ENCODE peak calls at places on chromosomes 11 and 22, in five cellular contexts. B is A549, Q is GM12878, P is H1, F is HepG2. I is an unnamed sample.
A peak's percentile ranks its signal among the peaks of the same experiment; 100 is the strongest.

GRCh38 chr11:75380716-75381420 is 18.4 kb upstream of the RPS3 start:
- DNase-seq in B (no peak), Q (no peak), P (no peak), F (peak; percentile 60), I (no peak)

GRCh38 chr11:3130269-3131071 is 34.6 kb downstream of the OSBPL5 start:
- DNase-seq in B (no peak), Q (no peak), P (no peak), F (no peak), I (no peak)

GRCh38 chr22:46622081-46622521 is 1.9 kb downstream of the GRAMD4 start:
- DNase-seq in B (no peak), Q (no peak), P (no peak), F (no peak), I (no peak)

GRCh38 chr11:25566298-25567200 is 765.4 kb upstream of the ANO3 start:
- DNase-seq in B (no peak), Q (no peak), P (no peak), F (no peak), I (no peak)

GRCh38 chr22:20885557-20886323 is 26.9 kb downstream of the SNAP29 start:
- DNase-seq in B (peak; percentile 83), Q (no peak), P (peak; percentile 69), F (peak; percentile 85), I (peak; percentile 98)

GRCh38 chr11:114433376-114433775 is 5.9 kb upstream of the REXO2 start:
- DNase-seq in B (no peak), Q (no peak), P (no peak), F (no peak), I (no peak)

GRCh38 chr22:47194476-47195155 is 432.2 kb downstream of the TBC1D22A start:
- DNase-seq in B (no peak), Q (no peak), P (no peak), F (no peak), I (no peak)

GRCh38 chr22:41762980-41763779 is 37.3 kb upstream of the CCDC134 start:
- DNase-seq in B (no peak), Q (no peak), P (peak; percentile 67), F (peak; percentile 39), I (peak; percentile 49)

GRCh38 chr11:34134765-34135164 is 29.3 kb downstream of the NAT10 start:
- DNase-seq in B (no peak), Q (peak; percentile 26), P (no peak), F (no peak), I (no peak)

GRCh38 chr11:126311464-126312291 is 7.8 kb downstream of the DCPS start:
- DNase-seq in B (no peak), Q (peak; percentile 60), P (no peak), F (no peak), I (no peak)

GRCh38 chr11:46322759-46323158 is 24.5 kb upstream of the DGKZ start:
- DNase-seq in B (no peak), Q (no peak), P (no peak), F (no peak), I (peak; percentile 70)

GRCh38 chr11:118046051-118046963 is 30.6 kb upstream of the TMPRSS4 start:
- DNase-seq in B (no peak), Q (peak; percentile 44), P (no peak), F (no peak), I (no peak)

GRCh38 chr11:121282886-121283502 is 9.6 kb upstream of the SC5D start:
- DNase-seq in B (no peak), Q (no peak), P (no peak), F (no peak), I (no peak)

GRCh38 chr11:48036011-48036410 is 55.7 kb downstream of the PTPRJ start:
- DNase-seq in B (no peak), Q (no peak), P (no peak), F (no peak), I (no peak)
- TF ChIP-seq MAX in B (no peak), Q (no peak), P (no peak), F (no peak), I (no peak)

DNA sequence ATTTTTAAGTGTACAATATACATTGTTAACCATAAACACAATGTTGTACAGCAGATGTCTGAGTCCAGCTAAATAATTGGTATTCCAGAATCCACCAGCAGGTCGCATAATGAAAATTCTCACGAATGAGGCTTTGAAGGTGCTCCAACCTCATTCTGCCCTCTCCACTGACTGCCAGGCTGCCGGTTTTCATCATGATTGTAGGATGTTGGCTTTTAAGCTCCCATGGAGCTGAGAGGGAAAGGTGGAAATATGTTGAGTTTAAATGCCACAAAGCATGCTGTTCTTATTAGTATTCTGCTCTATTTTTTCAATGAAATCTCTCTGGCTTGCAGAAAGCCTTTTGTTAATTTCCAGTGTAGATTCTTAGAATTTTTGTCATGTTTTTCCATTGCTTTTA is 337.2 kb upstream of the DDI1 start:
- DNase-seq in B (no peak), Q (no peak), P (no peak), F (no peak), I (no peak)
- TF ChIP-seq HDAC2 in B (no peak), Q (no peak), P (no peak), F (no peak), I (no peak)

DNA sequence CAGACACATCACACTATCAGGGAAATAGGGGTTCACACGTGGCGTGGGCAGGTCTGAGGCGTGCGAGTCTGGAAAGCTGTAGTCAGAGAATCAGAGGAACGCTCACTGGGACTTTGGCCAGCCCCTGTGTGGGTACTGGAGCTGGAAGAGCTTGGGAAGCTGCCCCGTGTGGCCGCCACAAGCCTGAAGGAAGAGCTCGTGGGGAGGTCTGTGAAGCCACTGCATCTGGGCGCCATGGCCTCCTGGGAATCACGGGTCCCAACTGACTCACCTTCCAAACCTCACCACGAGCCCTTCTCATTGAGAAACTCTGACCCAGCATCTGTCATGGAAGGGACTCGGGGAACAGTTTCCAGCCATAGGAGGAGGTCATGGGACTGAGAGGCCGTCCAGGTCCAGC is 5.9 kb upstream of the MRGPRF start:
- DNase-seq in B (no peak), Q (no peak), P (no peak), F (no peak), I (no peak)
- TF ChIP-seq MAX in B (no peak), Q (no peak), P (no peak), F (no peak), I (no peak)

GRCh38 chr11:35680506-35680905 is 17.9 kb downstream of the TRIM44 start:
- DNase-seq in B (no peak), Q (no peak), P (no peak), F (no peak), I (no peak)

GRCh38 chr11:35683728-35684339 is 21.3 kb downstream of the TRIM44 start:
- DNase-seq in B (no peak), Q (no peak), P (no peak), F (no peak), I (no peak)

GRCh38 chr11:35681181-35681767 is 18.7 kb downstream of the TRIM44 start:
- DNase-seq in B (no peak), Q (no peak), P (no peak), F (no peak), I (no peak)

GRCh38 chr11:35678975-35679374 is 16.4 kb downstream of the TRIM44 start:
- DNase-seq in B (no peak), Q (no peak), P (no peak), F (no peak), I (no peak)

GRCh38 chr11:35682230-35683195 is 19.9 kb downstream of the TRIM44 start:
- DNase-seq in B (no peak), Q (no peak), P (no peak), F (no peak), I (no peak)
- TF ChIP-seq HDAC2 in B (no peak), Q (no peak), P (no peak), F (no peak), I (no peak)

GRCh38 chr11:12046636-12047236 is 38.3 kb upstream of the DKK3 start:
- DNase-seq in B (no peak), Q (no peak), P (no peak), F (no peak), I (no peak)

GRCh38 chr11:12050470-12050891 is 42.1 kb upstream of the DKK3 start:
- DNase-seq in B (no peak), Q (no peak), P (no peak), F (no peak), I (no peak)

GRCh38 chr11:12045914-12046635 is 37.6 kb upstream of the DKK3 start:
- DNase-seq in B (no peak), Q (no peak), P (no peak), F (no peak), I (no peak)

GRCh38 chr11:12050911-12051667 is 42.7 kb upstream of the DKK3 start:
- DNase-seq in B (no peak), Q (no peak), P (no peak), F (no peak), I (no peak)

DNA sequence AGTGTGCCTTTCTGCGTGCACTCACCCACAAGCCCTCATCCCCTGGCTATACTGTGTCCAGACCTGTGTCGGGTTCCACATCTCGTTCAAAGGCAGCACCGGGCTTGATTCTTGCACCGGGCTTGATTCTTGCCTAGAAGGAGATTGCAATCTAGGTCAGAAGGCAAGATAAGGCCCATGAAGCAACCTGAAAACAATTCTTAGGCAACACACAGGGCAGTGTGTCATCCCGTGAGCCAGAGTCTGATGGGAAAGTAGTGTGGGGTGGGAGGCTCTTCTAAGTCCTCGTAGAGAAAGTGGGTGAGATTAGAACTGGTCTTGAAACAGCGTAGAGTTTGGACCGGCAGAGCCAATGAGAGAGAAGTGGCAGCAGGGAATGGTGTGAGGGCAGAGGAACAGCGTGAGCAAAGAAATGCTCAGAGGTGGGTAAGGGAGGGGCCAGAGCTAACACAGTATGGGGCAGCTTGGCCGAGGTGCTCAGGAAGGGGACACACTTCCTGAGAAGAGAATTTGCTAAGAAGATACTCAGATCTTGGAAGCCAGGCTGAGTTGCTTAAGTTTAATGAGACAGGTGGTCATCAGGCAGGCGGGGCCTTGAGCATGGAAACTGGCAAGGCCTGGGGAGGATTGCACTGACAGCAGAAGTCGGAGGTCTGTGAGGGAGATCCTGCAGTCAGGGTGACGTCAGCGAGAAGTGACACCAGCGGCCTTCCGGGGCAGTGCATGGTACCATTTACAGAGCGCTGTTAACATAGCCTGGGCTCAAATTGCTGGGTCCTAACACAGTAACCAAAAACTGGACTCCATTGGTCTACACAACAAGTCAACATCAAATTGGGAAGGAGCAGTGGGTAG is 40.7 kb upstream of the DKK3 start:
- DNase-seq in B (no peak), Q (no peak), P (no peak), F (no peak), I (no peak)
- TF ChIP-seq MAX in B (no peak), Q (no peak), P (no peak), F (no peak), I (no peak)

DNA sequence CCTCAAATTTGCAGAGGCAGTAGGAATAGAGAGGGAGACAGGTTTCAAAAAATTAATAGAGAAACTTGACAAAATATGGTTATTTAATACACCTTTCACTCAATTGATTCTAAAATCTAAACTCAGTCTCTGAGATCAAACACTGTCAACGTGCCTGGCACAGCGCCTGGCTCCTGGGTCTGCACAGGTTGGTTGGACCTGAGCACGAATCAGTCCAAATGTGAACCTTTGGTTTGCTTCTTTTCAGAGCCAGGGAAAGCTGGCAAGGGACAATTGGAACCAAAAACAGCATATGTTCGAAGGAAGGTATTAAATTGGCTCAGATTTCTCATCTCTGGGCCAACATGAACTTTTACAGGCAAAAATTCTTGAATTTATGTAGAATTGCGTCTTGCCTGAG is 441.9 kb upstream of the B3GAT1 start:
- DNase-seq in B (no peak), Q (no peak), P (no peak), F (no peak), I (no peak)
- TF ChIP-seq HDAC2 in B (no peak), Q (no peak), P (no peak), F (no peak), I (no peak)

GRCh38 chr11:88313441-88313840 is 24.1 kb downstream of the CTSC start:
- DNase-seq in B (no peak), Q (no peak), P (no peak), F (no peak), I (no peak)
- TF ChIP-seq MAX in B (no peak), Q (no peak), P (no peak), F (no peak), I (no peak)